ENCODE peak calls at places on chromosome 7, in four cellular contexts. N, Q, C and F are unnamed samples.

GRCh38 chr7:130910949-130911944 is 177.2 kb upstream of the KLF14 start:
- DNase-seq in N (peak), Q (no peak), C (peak), F (peak)

GRCh38 chr7:101545441-101546190 is 83.5 kb downstream of the MYL10 start:
- DNase-seq in N (no peak), Q (no peak), C (no peak), F (no peak)

GRCh38 chr7:28096713-28097112 is 83.9 kb downstream of the JAZF1 start:
- DNase-seq in N (peak), Q (peak), C (peak), F (peak)

GRCh38 chr7:149772821-149773425 is 465 bp downstream of the ZNF467 start:
- DNase-seq in N (peak), Q (peak), C (peak), F (peak)

GRCh38 chr7:116461500-116461899 is 38.0 kb upstream of the CAV2 start:
- DNase-seq in N (peak), Q (no peak), C (no peak), F (no peak)

GRCh38 chr7:29482056-29482455 is 81.6 kb upstream of the PRR15 start:
- DNase-seq in N (no peak), Q (no peak), C (no peak), F (no peak)

GRCh38 chr7:111010833-111011232 is 80.1 kb upstream of the LRRN3 start:
- DNase-seq in N (no peak), Q (no peak), C (no peak), F (no peak)

GRCh38 chr7:107667341-107667740 is 6.7 kb downstream of the SLC26A4 start:
- DNase-seq in N (no peak), Q (no peak), C (peak), F (no peak)

GRCh38 chr7:26198133-26198780 is 2.3 kb downstream of the HNRNPA2B1 start:
- DNase-seq in N (peak), Q (peak), C (peak), F (peak)

GRCh38 chr7:158421394-158421793 is 166.2 kb downstream of the PTPRN2 start:
- DNase-seq in N (no peak), Q (no peak), C (no peak), F (no peak)

GRCh38 chr7:34928052-34928451 is 109.2 kb downstream of the DPY19L1 start:
- DNase-seq in N (peak), Q (peak), C (peak), F (no peak)

GRCh38 chr7:35761882-35762720 is 38.8 kb upstream of the SEPTIN7 start:
- DNase-seq in N (no peak), Q (no peak), C (no peak), F (no peak)

GRCh38 chr7:106112972-106113421 is 885 bp upstream of the SYPL1 start:
- DNase-seq in N (no peak), Q (no peak), C (peak), F (peak)
- H3K4me2 ChIP-seq in N (peak), Q (peak), C (peak), F (peak)

GRCh38 chr7:134450296-134451000 is 8.5 kb downstream of the AKR1B1 start:
- DNase-seq in N (peak), Q (no peak), C (no peak), F (no peak)
- H3K4me2 ChIP-seq in N (no peak), Q (no peak), C (no peak), F (no peak)

DNA sequence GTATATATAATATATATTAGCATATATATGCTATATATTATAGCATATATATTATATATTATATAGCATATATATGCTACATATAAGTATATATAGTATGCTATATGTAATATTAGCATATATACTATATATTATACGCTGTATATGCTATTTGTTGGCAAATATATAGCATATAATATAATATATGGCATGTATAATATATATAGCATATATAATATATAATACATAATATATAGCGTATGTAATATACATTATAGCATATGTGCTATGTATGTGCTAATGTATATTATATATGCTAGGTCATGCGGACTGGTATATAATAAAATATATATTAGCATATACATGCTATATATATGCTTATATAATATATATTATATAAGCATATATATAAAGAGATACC is 72.8 kb downstream of the KMT2E start:
- DNase-seq in N (no peak), Q (no peak), C (no peak), F (no peak)
- H3K4me2 ChIP-seq in N (no peak), Q (no peak), C (no peak), F (no peak)

GRCh38 chr7:40714338-40715052 is 579.7 kb downstream of the SUGCT start:
- DNase-seq in N (no peak), Q (no peak), C (no peak), F (peak)
- H3K4me2 ChIP-seq in N (no peak), Q (no peak), C (no peak), F (no peak)